ENCODE peak calls at places on chromosomes 2 and 18, in seven cellular contexts. H is activated CD4-positive, alpha-beta T cell treated with anti-CD3 and anti-CD28 coated beads for 1 hour; V is A549; K is effector memory CD8-positive, alpha-beta T cell; A is NCI-H460; T is smooth muscle cell of the brain vasculature; X is frontal cortex. D is an unnamed sample.

GRCh38 chr2:42072349-42073118 is 24.7 kb downstream of the PKDCC start:
- DNase-seq in K (no peak), X (no peak), H (no peak), T (no peak), V (no peak), A (no peak), D (no peak)

GRCh38 chr2:240375024-240375645 is 60.3 kb upstream of the GPC1 start:
- DNase-seq in X (no peak), T (no peak), V (no peak), H (no peak), K (no peak), A (no peak), D (no peak)

GRCh38 chr2:237341872-237342271 is 72.1 kb downstream of the COL6A3 start:
- DNase-seq in K (no peak), V (no peak), H (no peak), A (no peak), X (no peak), T (peak), D (no peak)

GRCh38 chr18:183769-184168 is 25.4 kb downstream of the USP14 start:
- DNase-seq in A (no peak), V (no peak), H (no peak), T (peak), K (no peak), X (no peak), D (no peak)

GRCh38 chr2:225995788-225996476 is 596.4 kb downstream of the NYAP2 start:
- DNase-seq in A (no peak), T (peak), H (no peak), X (no peak), V (no peak), K (no peak), D (no peak)

GRCh38 chr2:30992781-30993180 is 145.5 kb downstream of the GALNT14 start:
- DNase-seq in X (no peak), H (no peak), T (no peak), A (no peak), V (no peak), K (no peak), D (no peak)

GRCh38 chr2:187442378-187442777 is 5.7 kb downstream of the CALCRL start:
- DNase-seq in T (no peak), V (no peak), A (no peak), X (no peak), K (no peak), H (no peak), D (no peak)

GRCh38 chr18:7803956-7804469 is 236.9 kb downstream of the PTPRM start:
- DNase-seq in A (no peak), V (no peak), T (no peak), X (no peak), K (no peak), H (no peak), D (no peak)

GRCh38 chr2:58515827-58516574 is 274.9 kb upstream of the FANCL start:
- DNase-seq in T (no peak), H (no peak), X (no peak), A (no peak), K (no peak), V (no peak), D (peak)

GRCh38 chr18:75143851-75144250 is 65.1 kb downstream of the PTGR3 start:
- DNase-seq in H (no peak), V (no peak), K (no peak), A (no peak), T (no peak), X (no peak), D (no peak)

GRCh38 chr2:24667542-24667941 is 125.6 kb downstream of the PTRHD1 start:
- DNase-seq in K (no peak), H (no peak), X (no peak), A (no peak), V (no peak), T (no peak), D (no peak)

GRCh38 chr2:59622599-59623308 is 930.7 kb downstream of the BCL11A start:
- DNase-seq in T (no peak), H (no peak), A (no peak), X (no peak), K (no peak), V (no peak), D (no peak)

GRCh38 chr2:239381709-239382134 is 19.1 kb downstream of the HDAC4 start:
- DNase-seq in K (no peak), X (peak), T (no peak), V (no peak), A (no peak), H (no peak), D (peak)

GRCh38 chr2:43593241-43593640 is 2.6 kb downstream of the THADA start:
- DNase-seq in V (no peak), X (no peak), H (no peak), T (no peak), A (no peak), K (no peak), D (no peak)

GRCh38 chr2:160482673-160483072 is 10.9 kb downstream of the RBMS1 start:
- DNase-seq in T (no peak), X (no peak), K (peak), A (no peak), V (no peak), H (no peak), D (peak)

GRCh38 chr2:127565261-127566138 is 30.0 kb downstream of the MYO7B start:
- DNase-seq in H (no peak), A (no peak), T (no peak), V (no peak), K (no peak), X (no peak), D (no peak)